ENCODE peak calls at places on chromosomes 12 and 14, in ten cellular contexts. T is GM18507; G is fibroblast of lung; O is HEK293T; L is left ventricle myocardium inferior; P is stimulated activated CD8-positive, alpha-beta memory T cell treated with anti-CD3 and anti-CD28 coated beads, Interleukin-4, amount 100 ng/mL, for 1 hour; A is cortex of kidney; C is GM13976; Z is GM12865; Q is H54. R is an unnamed sample.

GRCh38 chr12:618626-619025 is 44.6 kb downstream of the NINJ2 start:
- DNase-seq in A (no peak), O (no peak), T (no peak), G (no peak), L (no peak), Q (no peak), Z (no peak), C (no peak), P (no peak), R (no peak)

GRCh38 chr14:61616524-61617185 is 78.7 kb upstream of the HIF1A start:
- DNase-seq in C (no peak), Q (no peak), L (no peak), G (peak), Z (no peak), P (no peak), O (no peak), T (no peak), A (no peak), R (no peak)

GRCh38 chr14:60757617-60758016 is 23.1 kb downstream of the MNAT1 start:
- DNase-seq in Q (no peak), Z (no peak), C (no peak), T (no peak), P (no peak), O (no peak), A (no peak), L (no peak), G (peak), R (no peak)

GRCh38 chr14:75523771-75524171 is 1.5 kb downstream of the BATF start:
- DNase-seq in T (no peak), G (no peak), Z (peak), L (no peak), O (no peak), Q (no peak), C (no peak), P (no peak), A (no peak), R (no peak)

GRCh38 chr12:15256760-15257159 is 35.5 kb upstream of the RERG start:
- DNase-seq in A (no peak), G (no peak), Z (no peak), P (no peak), L (no peak), Q (no peak), T (no peak), C (no peak), O (no peak), R (no peak)

GRCh38 chr12:47705571-47706425 is at the start of gene RPAP3:
- DNase-seq in Z (peak), P (peak), L (peak), C (peak), O (peak), A (no peak), G (peak), Q (peak), T (peak), R (peak)

GRCh38 chr14:73143003-73143402 is 6.7 kb downstream of the PSEN1 start:
- DNase-seq in T (no peak), O (no peak), Z (no peak), C (no peak), Q (no peak), G (no peak), A (no peak), L (no peak), P (no peak), R (no peak)

GRCh38 chr12:124236651-124237050 is 58.2 kb upstream of the RFLNA start:
- DNase-seq in A (no peak), P (no peak), Q (peak), L (no peak), G (peak), Z (no peak), T (no peak), C (no peak), O (no peak), R (no peak)

GRCh38 chr14:69314327-69314726 is 54.4 kb downstream of the GALNT16 start:
- DNase-seq in A (no peak), G (no peak), T (no peak), C (no peak), Q (no peak), Z (no peak), L (no peak), O (no peak), P (no peak), R (no peak)

GRCh38 chr14:77598366-77599050 is 17.9 kb downstream of the SPTLC2 start:
- DNase-seq in T (no peak), A (no peak), O (no peak), Z (no peak), P (no peak), C (no peak), L (no peak), G (no peak), Q (no peak), R (peak)

GRCh38 chr12:52248541-52249035 is 15.5 kb downstream of the KRT7 start:
- DNase-seq in P (no peak), T (no peak), L (no peak), C (peak), Z (no peak), O (no peak), G (no peak), A (no peak), Q (no peak), R (no peak)

GRCh38 chr12:1130571-1130970 is 139.5 kb downstream of the ERC1 start:
- DNase-seq in Q (no peak), O (no peak), G (no peak), P (no peak), A (no peak), C (no peak), Z (no peak), T (no peak), L (no peak), R (no peak)

GRCh38 chr12:49230176-49230575 is 34.7 kb upstream of the TUBA1C start:
- DNase-seq in Z (no peak), C (no peak), L (no peak), Q (no peak), G (no peak), T (no peak), P (no peak), A (no peak), O (no peak), R (no peak)

GRCh38 chr14:93245764-93246420 is 38.8 kb downstream of the UBR7 start:
- DNase-seq in A (no peak), T (no peak), O (no peak), P (no peak), G (peak), Z (no peak), Q (no peak), C (no peak), L (no peak), R (no peak)

GRCh38 chr14:62602712-62603111 is 442.5 kb downstream of the KCNH5 start:
- DNase-seq in L (no peak), G (no peak), C (no peak), O (no peak), Q (no peak), A (no peak), Z (no peak), T (no peak), P (no peak), R (no peak)

GRCh38 chr12:57584050-57584449 is 6.9 kb upstream of the PIP4K2C start:
- DNase-seq in C (no peak), O (no peak), Z (no peak), P (no peak), L (no peak), T (no peak), G (no peak), A (no peak), Q (no peak), R (no peak)

GRCh38 chr12:88764781-88765470 is 184.7 kb upstream of the KITLG start:
- DNase-seq in O (no peak), A (no peak), G (peak), P (no peak), L (no peak), Q (no peak), T (no peak), C (no peak), Z (no peak), R (no peak)

GRCh38 chr14:103854017-103854808 is 6.8 kb upstream of the PPP1R13B start:
- DNase-seq in Q (no peak), G (no peak), O (no peak), Z (no peak), T (no peak), A (no peak), L (no peak), P (no peak), C (peak), R (no peak)

GRCh38 chr12:53179694-53180269 is 740 bp upstream of the ZNF740 start:
- DNase-seq in A (no peak), C (peak), L (no peak), O (peak), Q (no peak), P (no peak), G (no peak), Z (no peak), T (no peak), R (peak)

GRCh38 chr12:89225808-89226368 is 126.4 kb downstream of the DUSP6 start:
- DNase-seq in P (no peak), G (peak), Z (peak), A (no peak), L (no peak), C (no peak), O (no peak), Q (peak), T (no peak), R (no peak)

GRCh38 chr14:103928011-103928890 is at the start of gene TDRD9:
- DNase-seq in Z (no peak), O (no peak), P (no peak), Q (no peak), T (no peak), G (no peak), A (no peak), L (no peak), C (no peak), R (no peak)

GRCh38 chr14:101509730-101510371 is 51.4 kb upstream of the DIO3 start:
- DNase-seq in C (no peak), Q (no peak), O (no peak), L (peak), T (no peak), A (no peak), G (no peak), Z (no peak), P (no peak), R (no peak)

GRCh38 chr14:34874386-34875030 is 652 bp downstream of the BAZ1A start:
- DNase-seq in T (peak), G (peak), O (peak), P (peak), C (peak), L (peak), Z (peak), Q (peak), A (no peak), R (peak)

GRCh38 chr14:98458702-98459101 is 813.3 kb downstream of the BCL11B start:
- DNase-seq in Q (no peak), T (no peak), P (no peak), L (no peak), Z (no peak), O (no peak), G (no peak), A (no peak), C (no peak), R (no peak)

GRCh38 chr12:72289633-72290032 is 17.5 kb downstream of the TRHDE start:
- DNase-seq in T (no peak), A (no peak), O (no peak), C (no peak), P (no peak), Q (no peak), G (peak), L (no peak), Z (no peak), R (no peak)

GRCh38 chr14:106210650-106211049 is 684.3 kb downstream of the TMEM121 start:
- DNase-seq in O (no peak), C (peak), Q (no peak), T (no peak), G (no peak), P (no peak), L (no peak), Z (peak), A (no peak), R (no peak)

GRCh38 chr12:30425445-30425844 is 270.2 kb downstream of the IPO8 start:
- DNase-seq in C (no peak), Q (no peak), P (no peak), Z (no peak), L (no peak), O (no peak), A (no peak), G (no peak), T (no peak), R (no peak)

GRCh38 chr12:96347130-96347699 is 53.0 kb downstream of the CDK17 start:
- DNase-seq in L (no peak), Q (no peak), C (no peak), O (no peak), P (no peak), A (no peak), T (no peak), G (no peak), Z (no peak), R (peak)

GRCh38 chr12:111766608-111767361 is at the start of gene ALDH2:
- DNase-seq in T (no peak), C (peak), Z (peak), Q (no peak), P (no peak), A (no peak), G (peak), O (peak), L (peak), R (no peak)

GRCh38 chr12:112103758-112104504 is 4.7 kb downstream of the NAA25 start:
- DNase-seq in L (no peak), T (no peak), A (no peak), Q (no peak), C (no peak), G (no peak), O (no peak), Z (no peak), P (no peak), R (no peak)

GRCh38 chr12:27018071-27018470 is 3.9 kb upstream of the TM7SF3 start:
- DNase-seq in Z (no peak), P (no peak), Q (no peak), G (no peak), T (no peak), A (no peak), L (no peak), O (no peak), C (no peak), R (no peak)

GRCh38 chr12:70637686-70638085 is 457 bp upstream of the PTPRB start:
- DNase-seq in G (no peak), P (no peak), Z (no peak), Q (no peak), L (no peak), A (no peak), T (no peak), C (no peak), O (no peak), R (no peak)

GRCh38 chr12:20369164-20370000 is 1.0 kb downstream of the PDE3A start:
- DNase-seq in O (peak), G (peak), A (no peak), Q (no peak), P (no peak), Z (no peak), T (no peak), L (peak), C (peak), R (no peak)

GRCh38 chr14:91458612-91459011 is 41.0 kb upstream of the CCDC88C start:
- DNase-seq in P (no peak), L (no peak), T (no peak), A (no peak), G (no peak), Z (no peak), C (no peak), Q (no peak), O (no peak), R (no peak)

GRCh38 chr14:102901633-102902032 is 20.8 kb upstream of the AMN start:
- DNase-seq in A (no peak), Q (no peak), C (peak), T (peak), G (no peak), P (no peak), Z (peak), O (no peak), L (no peak), R (no peak)

GRCh38 chr14:53953002-53953827 is 3.4 kb downstream of the BMP4 start:
- DNase-seq in Z (peak), C (peak), O (peak), T (no peak), A (peak), G (peak), L (peak), Q (peak), P (no peak), R (no peak)